ENCODE peak calls at places on chromosomes 5 and 9, in five cellular contexts. D is stimulated activated CD8-positive, alpha-beta memory T cell treated with anti-CD3 and anti-CD28 coated beads, Interleukin-4, amount 100 ng/mL, for 24 hours; N is WERI-Rb-1; O is glutamatergic neuron; E is AML-193. H is an unnamed sample.

GRCh38 chr9:95810133-95810532 is 65.4 kb upstream of the ERCC6L2 start:
- DNase-seq in D (no peak), N (no peak), O (no peak), E (no peak), H (no peak)

GRCh38 chr5:16809816-16810502 is 126.1 kb downstream of the MYO10 start:
- DNase-seq in D (no peak), N (no peak), O (no peak), E (no peak), H (peak; percentile 12)

GRCh38 chr5:76082790-76083554 is at the start of gene SV2C:
- DNase-seq in D (peak; percentile 26), N (peak; percentile 67), O (peak; percentile 78), E (no peak), H (peak; percentile 26)

GRCh38 chr9:133274236-133275104 is 531 bp downstream of the ABO start:
- DNase-seq in D (no peak), N (no peak), O (no peak), E (no peak), H (no peak)

GRCh38 chr5:148385094-148385493 is 1.3 kb downstream of the FBXO38 start:
- DNase-seq in D (no peak), N (no peak), O (no peak), E (no peak), H (no peak)

GRCh38 chr9:75378036-75378435 is 289.7 kb downstream of the OSTF1 start:
- DNase-seq in D (no peak), N (peak; percentile 72), O (peak; percentile 56), E (no peak), H (peak; percentile 20)

GRCh38 chr9:130445268-130445983 is 665 bp downstream of the ASS1 start:
- DNase-seq in D (no peak), N (peak; percentile 64), O (no peak), E (no peak), H (no peak)

GRCh38 chr5:157959355-157959754 is 100.4 kb upstream of the CLINT1 start:
- DNase-seq in D (no peak), N (no peak), O (no peak), E (no peak), H (no peak)

GRCh38 chr5:132428147-132428482 is 58.6 kb downstream of the SLC22A5 start:
- DNase-seq in D (no peak), N (no peak), O (no peak), E (no peak), H (peak; percentile 86)

GRCh38 chr5:36214434-36214833 is 27.3 kb downstream of the NADK2 start:
- DNase-seq in D (no peak), N (no peak), O (no peak), E (no peak), H (no peak)

GRCh38 chr9:110068212-110068611 is 139.7 kb downstream of the C9orf152 start:
- DNase-seq in D (no peak), N (no peak), O (no peak), E (no peak), H (no peak)

GRCh38 chr5:59749782-59750520 is 143.6 kb downstream of the PDE4D start:
- DNase-seq in D (no peak), N (no peak), O (no peak), E (no peak), H (no peak)

GRCh38 chr9:83281306-83282255 is 218.6 kb upstream of the RASEF start:
- DNase-seq in D (no peak), N (no peak), O (no peak), E (peak; percentile 96), H (no peak)

GRCh38 chr5:125528881-125529280 is 782.4 kb upstream of the ZNF608 start:
- DNase-seq in D (no peak), N (no peak), O (no peak), E (no peak), H (no peak)